ENCODE peak calls at places on chromosome 2, in nine cellular contexts. A is midbrain; N is smooth muscle cell of the brain vasculature; V is activated effector memory CD4-positive, alpha-beta T cell treated with Interleukin-2 at 50 U/mL for 16 hours; K is tibial artery; P is stimulated activated CD8-positive, alpha-beta memory T cell treated with anti-CD3 and anti-CD28 coated beads, Interleukin-4, amount 100 ng/mL, for 4 hours; G is nephron progenitor cell; L is activated gamma-delta T cell treated with Interleukin-2 at 50 U/mL for 16 hours; O is BE2C. C is an unnamed sample.

GRCh38 chr2:1985571-1985970 is 241.3 kb upstream of the PXDN start:
- DNase-seq in L (no peak), A (no peak), K (no peak), N (no peak), O (no peak), G (no peak), P (no peak), V (no peak), C (no peak)

GRCh38 chr2:77977486-77978063 is 455.4 kb upstream of the LRRTM4 start:
- DNase-seq in L (no peak), V (no peak), K (no peak), A (no peak), P (no peak), G (no peak), N (no peak), O (peak), C (no peak)

GRCh38 chr2:12303181-12304030 is 413.3 kb upstream of the TRIB2 start:
- DNase-seq in A (no peak), P (no peak), G (no peak), K (no peak), N (peak), V (peak), L (peak), O (no peak), C (no peak)

GRCh38 chr2:242010567-242011513 is 141.3 kb downstream of the RTP5 start:
- DNase-seq in L (no peak), G (no peak), O (no peak), N (no peak), V (no peak), K (no peak), P (no peak), A (no peak), C (no peak)

GRCh38 chr2:138023298-138023697 is 59.0 kb downstream of the HNMT start:
- DNase-seq in A (no peak), L (no peak), V (no peak), O (no peak), N (no peak), K (no peak), P (no peak), G (no peak), C (no peak)

GRCh38 chr2:177161741-177162440 is 50.7 kb upstream of the HNRNPA3 start:
- DNase-seq in K (no peak), L (no peak), A (peak), G (no peak), P (no peak), O (no peak), V (no peak), N (no peak), C (peak)

GRCh38 chr2:134167015-134167414 is 86.9 kb upstream of the MGAT5 start:
- DNase-seq in P (no peak), N (no peak), G (no peak), A (no peak), V (no peak), K (no peak), O (no peak), L (no peak), C (peak)

GRCh38 chr2:230762317-230762896 is 49.8 kb downstream of the CAB39 start:
- DNase-seq in P (no peak), N (no peak), L (peak), V (peak), K (no peak), O (peak), G (peak), A (no peak), C (no peak)

GRCh38 chr2:65877331-65877791 is 445.0 kb upstream of the SPRED2 start:
- DNase-seq in P (no peak), O (no peak), V (no peak), N (no peak), L (no peak), G (no peak), A (no peak), K (no peak), C (no peak)

GRCh38 chr2:202327887-202328286 is 48.2 kb upstream of the BMPR2 start:
- DNase-seq in A (no peak), V (no peak), N (no peak), O (no peak), P (no peak), G (no peak), K (no peak), L (no peak), C (no peak)

GRCh38 chr2:223884399-223884798 is 47.0 kb upstream of the AP1S3 start:
- DNase-seq in L (no peak), A (no peak), N (no peak), V (no peak), K (no peak), P (no peak), G (no peak), O (no peak), C (no peak)

GRCh38 chr2:2641541-2642410 is 310.7 kb upstream of the MYT1L start:
- DNase-seq in O (no peak), V (no peak), A (no peak), K (no peak), G (no peak), P (no peak), L (no peak), N (no peak), C (no peak)

GRCh38 chr2:239412914-239413603 is 12.2 kb upstream of the HDAC4 start:
- DNase-seq in G (no peak), A (no peak), V (no peak), O (no peak), P (no peak), N (no peak), L (no peak), K (no peak), C (no peak)

GRCh38 chr2:95004702-95005101 is 20.8 kb upstream of the MAL start:
- DNase-seq in L (no peak), G (no peak), V (no peak), K (no peak), A (no peak), P (no peak), N (no peak), O (no peak), C (no peak)

GRCh38 chr2:70261501-70261900 is 3.6 kb downstream of the PCYOX1 start:
- DNase-seq in N (no peak), A (no peak), G (no peak), V (no peak), P (no peak), L (no peak), K (no peak), O (no peak), C (no peak)

GRCh38 chr2:163662141-163662780 is 73.5 kb downstream of the FIGN start:
- DNase-seq in L (no peak), N (no peak), P (no peak), O (no peak), K (no peak), A (no peak), G (no peak), V (no peak), C (no peak)

GRCh38 chr2:235496239-235496621 is 2.4 kb downstream of the AGAP1 start:
- DNase-seq in P (no peak), K (no peak), O (no peak), A (no peak), N (no peak), L (no peak), G (no peak), V (no peak), C (peak)

GRCh38 chr2:207978177-207978576 is 47.1 kb downstream of the PLEKHM3 start:
- DNase-seq in N (no peak), V (no peak), G (no peak), L (no peak), P (no peak), K (no peak), A (no peak), O (no peak), C (no peak)

GRCh38 chr2:42722328-42723190 is 41.4 kb downstream of the OXER1 start:
- DNase-seq in K (peak), A (peak), O (no peak), V (no peak), N (no peak), P (no peak), L (no peak), G (no peak), C (no peak)

GRCh38 chr2:241413929-241414580 is 58.0 kb downstream of the FARP2 start:
- DNase-seq in K (no peak), N (no peak), A (no peak), O (no peak), V (no peak), P (no peak), L (no peak), G (no peak), C (no peak)

GRCh38 chr2:229434131-229434530 is 163.0 kb upstream of the PID1 start:
- DNase-seq in N (no peak), K (no peak), O (no peak), L (no peak), G (no peak), A (no peak), P (no peak), V (no peak), C (no peak)

GRCh38 chr2:189347540-189347939 is 93.7 kb upstream of the WDR75 start:
- DNase-seq in L (no peak), O (no peak), V (no peak), K (peak), G (no peak), A (peak), N (peak), P (no peak), C (no peak)

GRCh38 chr2:140348826-140349225 is 1568.6 kb upstream of the NXPH2 start:
- DNase-seq in O (no peak), L (no peak), K (no peak), V (no peak), N (no peak), G (no peak), P (no peak), A (no peak), C (no peak)

GRCh38 chr2:54385271-54385670 is 70.9 kb upstream of the SPTBN1 start:
- DNase-seq in A (no peak), O (no peak), N (no peak), P (no peak), V (no peak), L (no peak), G (no peak), K (no peak), C (no peak)

GRCh38 chr2:46643493-46643892 is 164.1 kb downstream of the TMEM247 start:
- DNase-seq in P (no peak), N (no peak), L (no peak), A (no peak), K (no peak), V (no peak), O (no peak), G (no peak), C (no peak)

GRCh38 chr2:86064006-86064405 is 41.7 kb downstream of the POLR1A start:
- DNase-seq in K (no peak), G (no peak), L (no peak), N (no peak), O (no peak), P (no peak), V (no peak), A (no peak), C (no peak)

GRCh38 chr2:62042400-62042799 is 136.9 kb downstream of the COMMD1 start:
- DNase-seq in G (no peak), A (no peak), K (no peak), O (no peak), V (no peak), P (no peak), L (no peak), N (no peak), C (no peak)

GRCh38 chr2:109611467-109612095 is 2.2 kb downstream of the SEPTIN10 start:
- DNase-seq in L (no peak), G (no peak), P (no peak), O (no peak), A (no peak), K (no peak), V (no peak), N (no peak), C (no peak)

GRCh38 chr2:8145385-8145784 is 536.5 kb upstream of the ID2 start:
- DNase-seq in A (no peak), L (no peak), V (no peak), N (no peak), G (no peak), P (no peak), K (no peak), O (no peak), C (no peak)

GRCh38 chr2:714005-714741 is 37.0 kb upstream of the TMEM18 start:
- DNase-seq in O (peak), P (no peak), L (no peak), V (no peak), N (peak), A (peak), K (no peak), G (peak), C (peak)

GRCh38 chr2:233343171-233343705 is 11.1 kb upstream of the DGKD start:
- DNase-seq in V (no peak), P (no peak), A (no peak), O (no peak), N (no peak), G (no peak), L (no peak), K (no peak), C (no peak)

GRCh38 chr2:70942900-70943871 is 7.5 kb downstream of the ATP6V1B1 start:
- DNase-seq in V (no peak), K (no peak), G (peak), A (no peak), L (no peak), O (no peak), P (no peak), N (peak), C (no peak)

GRCh38 chr2:157785200-157785599 is 90.9 kb downstream of the ACVR1 start:
- DNase-seq in P (no peak), A (no peak), N (no peak), V (no peak), O (no peak), K (no peak), L (no peak), G (no peak), C (peak)

GRCh38 chr2:69734040-69734611 is 7.8 kb upstream of the ANXA4 start:
- DNase-seq in N (no peak), A (no peak), G (no peak), P (no peak), K (no peak), O (no peak), V (no peak), L (no peak), C (peak)

GRCh38 chr2:65361623-65362022 is 70.8 kb downstream of the SPRED2 start:
- DNase-seq in L (no peak), V (no peak), K (no peak), G (no peak), A (no peak), P (no peak), O (no peak), N (no peak), C (no peak)

C was measured in cerebellum.